ENCODE peak calls at places on chromosomes 6 and 20, in four cellular contexts. S is fibroblast of lung, J is PC-3, P is HCT116. X is an unnamed sample. For H3K4me1, the result is how much of the 10 kb centered on the place peaks cover.

GRCh38 chr6:170183521-170183920 is 107.4 kb downstream of the DLL1 start:
- DNase-seq in S (no peak), J (no peak), P (no peak), X (no peak)

GRCh38 chr6:107811591-107812218 is 12.4 kb downstream of the SCML4 start:
- DNase-seq in S (no peak), J (peak), P (no peak), X (peak)

GRCh38 chr6:143936347-143936746 is 71.7 kb downstream of the PLAGL1 start:
- DNase-seq in S (no peak), J (no peak), P (no peak), X (no peak)

GRCh38 chr6:72553531-72554202 is 68.2 kb upstream of the KCNQ5 start:
- DNase-seq in S (peak), J (peak), P (no peak), X (no peak)

GRCh38 chr6:49639177-49639817 is 2.7 kb upstream of the RHAG start:
- DNase-seq in S (no peak), J (no peak), P (no peak), X (no peak)

GRCh38 chr20:13119583-13119982 is 101.5 kb upstream of the ISM1 start:
- DNase-seq in S (peak), J (peak), P (peak), X (peak)

GRCh38 chr6:113599444-113599843 is 257.7 kb upstream of the MARCKS start:
- DNase-seq in S (peak), J (peak), P (no peak), X (no peak)

GRCh38 chr20:10157539-10157938 is 61.1 kb upstream of the SNAP25 start:
- DNase-seq in S (no peak), J (no peak), P (no peak), X (no peak)

GRCh38 chr6:40490508-40490907 is 96.7 kb downstream of the LRFN2 start:
- DNase-seq in S (no peak), J (no peak), P (no peak), X (no peak)

GRCh38 chr6:12482386-12482785 is 192.2 kb downstream of the EDN1 start:
- DNase-seq in S (no peak), J (peak), P (no peak), X (peak)

GRCh38 chr6:26380256-26380655 is 2.7 kb upstream of the BTN2A2 start:
- DNase-seq in S (no peak), J (peak), P (no peak), X (no peak)

GRCh38 chr6:144659202-144659731 is 374.1 kb downstream of the UTRN start:
- DNase-seq in S (peak), J (no peak), P (no peak), X (peak)

GRCh38 chr6:157099912-157100593 is 223.3 kb downstream of the TMEM242 start:
- DNase-seq in S (no peak), J (no peak), P (no peak), X (no peak)

GRCh38 chr20:22795897-22796296 is 211.5 kb upstream of the FOXA2 start:
- DNase-seq in S (peak), J (peak), P (peak), X (peak)

GRCh38 chr6:77536701-77537100 is 73.4 kb upstream of the HTR1B start:
- DNase-seq in S (no peak), J (no peak), P (no peak), X (no peak)

GRCh38 chr6:132937466-132937906 is 123.1 kb downstream of the RPS12 start:
- DNase-seq in S (peak), J (peak), P (peak), X (peak)

GRCh38 chr6:90468080-90468479 is 118.8 kb downstream of the MAP3K7 start:
- DNase-seq in S (peak), J (peak), P (no peak), X (no peak)

GRCh38 chr6:85675030-85675819 is 32.5 kb upstream of the SYNCRIP start:
- DNase-seq in S (peak), J (peak), P (no peak), X (peak)

GRCh38 chr6:170345662-170346061 is 39.1 kb downstream of the FAM120B start:
- DNase-seq in S (no peak), J (no peak), P (no peak), X (no peak)

GRCh38 chr6:170033666-170034065 is 257.2 kb downstream of the DLL1 start:
- DNase-seq in S (no peak), J (no peak), P (no peak), X (no peak)

GRCh38 chr6:76490456-76490855 is 418.0 kb upstream of the IMPG1 start:
- DNase-seq in S (no peak), J (no peak), P (no peak), X (no peak)

GRCh38 chr20:63114693-63115069 is 101.2 kb downstream of the YTHDF1 start:
- DNase-seq in S (no peak), J (peak), P (no peak), X (no peak)

GRCh38 chr20:11331096-11331495 is 586.6 kb upstream of the BTBD3 start:
- DNase-seq in S (no peak), J (peak), P (no peak), X (no peak)

GRCh38 chr20:50445367-50446151 is 64.6 kb upstream of the PTPN1 start:
- DNase-seq in S (no peak), J (no peak), P (no peak), X (no peak)

GRCh38 chr6:36226648-36227047 is 30.1 kb downstream of the BRPF3 start:
- DNase-seq in S (no peak), J (no peak), P (no peak), X (no peak)

GRCh38 chr20:45823949-45824835 is 2.9 kb downstream of the TNNC2 start:
- DNase-seq in S (peak), J (peak), P (no peak), X (peak)

GRCh38 chr20:414161-414560 is 6.1 kb downstream of the RBCK1 start:
- DNase-seq in S (no peak), J (no peak), P (no peak), X (no peak)

GRCh38 chr6:35931120-35931561 is 10.2 kb upstream of the SRPK1 start:
- DNase-seq in S (no peak), J (no peak), P (no peak), X (no peak)

GRCh38 chr6:163191704-163192537 is 222.6 kb upstream of the QKI start:
- DNase-seq in S (no peak), J (no peak), P (no peak), X (no peak)

GRCh38 chr20:4519530-4519929 is 202.2 kb upstream of the PRND start:
- DNase-seq in S (no peak), J (peak), P (no peak), X (peak)

GRCh38 chr6:119313937-119314893 is 35.3 kb downstream of the MAN1A1 start:
- DNase-seq in S (no peak), J (no peak), P (no peak), X (no peak)

GRCh38 chr6:119312875-119313338 is 36.7 kb downstream of the MAN1A1 start:
- DNase-seq in S (no peak), J (no peak), P (no peak), X (peak)

GRCh38 chr6:119317007-119317406 is 32.6 kb downstream of the MAN1A1 start:
- DNase-seq in S (no peak), J (no peak), P (no peak), X (no peak)

GRCh38 chr6:119312441-119312840 is 37.1 kb downstream of the MAN1A1 start:
- DNase-seq in S (no peak), J (no peak), P (no peak), X (no peak)

DNA sequence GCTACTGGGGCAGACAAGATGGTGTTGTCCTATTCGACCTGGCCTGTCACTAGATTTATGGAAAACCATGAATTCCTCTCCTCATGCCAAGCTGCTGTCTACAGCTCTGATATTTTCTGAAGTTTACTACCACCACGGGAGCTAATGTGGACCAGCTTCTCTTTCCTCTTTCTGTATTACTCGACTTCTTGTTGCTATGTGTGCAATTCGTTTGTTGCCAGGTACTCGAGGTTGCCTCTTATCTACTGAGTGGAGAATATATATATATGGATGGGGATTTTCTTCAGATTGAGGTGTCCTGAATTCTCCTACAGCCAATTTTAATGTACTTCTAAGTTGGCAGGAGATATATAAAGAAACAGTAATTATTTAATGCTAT is 34.7 kb downstream of the MAN1A1 start:
- DNase-seq in S (no peak), J (no peak), P (no peak), X (no peak)
- H3K4me1 ChIP-seq in S (under half), J (under half), P (half or more), X (under half)

DNA sequence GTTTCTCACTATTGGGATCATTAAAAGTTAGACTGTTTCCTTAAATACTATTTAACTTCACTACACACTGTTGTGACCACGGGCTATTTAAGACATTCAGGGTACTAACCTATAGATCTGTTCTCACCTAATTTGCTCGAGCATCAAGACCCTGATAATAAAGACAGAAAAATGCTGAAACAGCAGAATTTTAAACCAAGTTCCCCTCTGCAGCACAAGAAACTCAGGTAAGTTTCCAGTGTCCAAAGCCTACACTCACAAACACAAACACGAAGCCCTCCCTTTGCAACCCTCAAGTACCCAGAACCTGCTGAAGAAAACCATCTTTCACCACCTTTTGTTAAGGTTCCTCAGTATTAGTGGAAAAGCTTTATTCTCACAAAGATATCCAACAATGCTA is 4.0 kb downstream of the SNX5 start:
- DNase-seq in S (no peak), J (no peak), P (no peak), X (no peak)
- H3K4me3 ChIP-seq in S (no peak), J (peak), P (no peak), X (peak)

DNA sequence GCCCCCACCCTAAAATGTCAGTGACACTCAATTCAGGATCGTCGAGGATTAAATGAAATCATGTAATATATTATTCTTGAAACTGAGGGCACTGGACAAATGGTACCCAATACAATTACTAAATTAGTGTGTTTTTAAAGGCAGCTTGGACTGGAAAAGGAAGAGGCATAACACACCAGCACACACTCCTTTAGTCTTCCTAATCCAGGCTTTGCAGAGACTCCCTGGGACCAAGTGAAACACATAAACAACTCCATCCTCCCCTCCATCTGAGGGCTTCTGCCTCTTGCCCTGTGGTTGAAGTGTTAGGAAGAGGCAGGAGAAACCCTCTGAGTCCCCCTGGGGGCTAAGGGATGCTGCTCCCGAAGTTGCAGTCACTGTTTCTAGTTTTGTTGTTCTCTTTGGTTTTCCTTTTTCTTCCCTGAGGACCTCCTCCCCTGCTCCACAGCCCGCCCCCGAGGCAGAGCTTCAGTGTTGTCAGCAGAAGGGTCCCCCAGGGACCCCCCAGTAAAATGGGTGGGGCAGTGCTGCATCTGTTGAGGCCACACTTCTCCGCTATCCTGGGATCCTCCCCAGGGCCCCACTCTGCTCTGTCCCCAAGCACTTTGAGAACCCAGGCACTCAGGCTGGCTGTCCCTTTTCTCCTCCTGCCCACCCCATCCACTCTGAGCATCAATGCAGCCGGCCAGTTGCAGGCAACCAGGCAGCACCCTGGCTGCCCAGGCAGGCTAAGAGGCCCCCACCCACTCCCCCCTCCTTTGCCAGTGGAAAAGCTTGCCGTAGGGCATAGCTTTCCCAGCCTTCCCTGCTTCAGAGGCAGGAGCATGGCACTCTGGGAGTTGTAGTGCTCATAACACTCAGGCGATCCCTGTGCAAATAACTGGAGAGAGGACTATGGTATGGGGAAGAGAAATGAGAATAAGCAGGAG is 5.9 kb downstream of the TMEM63B start:
- DNase-seq in S (peak), J (peak), P (peak), X (peak)
- H2AFZ ChIP-seq in S (peak), J (no peak), P (no peak), X (no peak)

GRCh38 chr6:166393535-166393823 is 10.7 kb upstream of the MPC1 start:
- DNase-seq in S (no peak), J (no peak), P (no peak), X (no peak)
- H3K4me1 ChIP-seq in S (under half), J (under half), P (under half), X (under half)

DNA sequence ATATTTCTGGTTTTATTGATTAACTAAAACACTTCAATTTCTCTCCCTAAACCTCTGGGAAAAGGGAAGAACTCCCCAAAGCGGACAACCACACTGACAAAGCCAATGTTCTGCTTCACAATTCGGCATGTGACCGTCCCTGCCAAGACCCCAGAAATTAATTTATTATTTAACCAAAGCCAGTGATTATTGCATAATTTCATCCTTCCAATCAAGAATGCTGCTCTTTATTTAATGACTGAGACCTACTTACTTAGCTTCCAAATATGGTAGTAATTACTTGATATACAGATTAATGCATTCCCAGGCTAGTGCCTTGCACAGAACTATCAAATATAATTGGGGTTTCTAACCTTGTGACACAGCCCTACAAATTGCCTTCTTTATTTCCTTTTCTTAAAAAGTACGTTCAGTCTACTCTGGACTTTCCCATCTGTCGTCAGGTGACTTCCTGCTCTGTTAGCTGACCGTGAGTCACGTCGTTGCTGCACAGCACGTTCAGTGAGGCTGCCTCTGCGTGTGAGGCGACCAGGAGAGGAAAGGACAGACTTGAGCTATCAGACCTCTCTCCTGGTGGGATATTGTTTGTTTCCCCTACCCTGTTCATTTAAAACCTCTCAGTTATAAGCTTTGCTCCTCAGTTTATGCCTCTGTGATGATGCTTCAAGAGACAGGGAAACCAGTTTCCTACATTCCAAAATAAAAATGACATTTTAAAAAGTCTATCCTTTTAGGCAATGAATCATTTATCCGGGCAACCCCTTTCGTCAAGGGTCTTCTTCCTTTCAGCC is 55.7 kb upstream of the TNFAIP3 start:
- DNase-seq in S (peak), J (peak), P (peak), X (peak)
- H3K4me3 ChIP-seq in S (no peak), J (peak), P (peak), X (no peak)

GRCh38 chr6:18342223-18342622 is 44.9 kb upstream of the RNF144B start:
- DNase-seq in S (no peak), J (no peak), P (no peak), X (no peak)
- H2AFZ ChIP-seq in S (no peak), J (no peak), P (no peak), X (no peak)

X was measured in hepatocyte.